ENCODE peak calls at places on chromosomes 2 and 18, in seven cellular contexts. G is foreskin keratinocyte, X is colonic mucosa, M is coronary artery, O is gastrocnemius medialis, D is substantia nigra, F is mesenchymal stem cell. J is an unnamed sample.

GRCh38 chr18:69691008-69691760 is 256.5 kb downstream of the CD226 start:
- DNase-seq in O (no peak), D (no peak), X (no peak), F (no peak), M (no peak), G (no peak), J (no peak)

GRCh38 chr2:115389024-115389423 is 946.6 kb downstream of the DPP10 start:
- DNase-seq in D (no peak), O (no peak), X (no peak), G (no peak), M (no peak), F (no peak), J (no peak)

GRCh38 chr18:55401638-55402191 is 186.3 kb downstream of the TCF4 start:
- DNase-seq in M (no peak), F (peak), D (no peak), O (no peak), G (no peak), X (no peak), J (no peak)

GRCh38 chr2:241821460-241822263 is 12.7 kb downstream of the NEU4 start:
- DNase-seq in M (peak), O (no peak), G (no peak), X (no peak), D (no peak), F (no peak), J (no peak)

GRCh38 chr18:50866765-50867164 is 12.2 kb upstream of the ME2 start:
- DNase-seq in M (no peak), O (no peak), X (peak), F (no peak), G (no peak), D (no peak), J (no peak)

GRCh38 chr18:63882333-63883141 is 5.0 kb upstream of the SERPINB2 start:
- DNase-seq in O (no peak), D (no peak), F (peak), X (no peak), G (peak), M (no peak), J (no peak)

GRCh38 chr2:23903034-23903433 is 23.9 kb downstream of the ATAD2B start:
- DNase-seq in F (no peak), D (no peak), G (no peak), M (no peak), O (no peak), X (no peak), J (no peak)

GRCh38 chr2:239494578-239494977 is 93.8 kb upstream of the HDAC4 start:
- DNase-seq in G (no peak), D (no peak), F (no peak), M (no peak), X (no peak), O (no peak), J (no peak)

GRCh38 chr2:120779781-120780283 is 44.2 kb downstream of the GLI2 start:
- DNase-seq in X (no peak), O (no peak), G (peak), M (no peak), F (peak), D (no peak), J (no peak)

GRCh38 chr2:202237787-202238233 is 587 bp downstream of the SUMO1 start:
- DNase-seq in M (no peak), X (peak), G (peak), F (peak), O (no peak), D (peak), J (peak)

GRCh38 chr18:73778052-73778395 is 369.6 kb downstream of the FBXO15 start:
- DNase-seq in O (no peak), M (no peak), F (no peak), G (no peak), X (no peak), D (no peak), J (no peak)

GRCh38 chr18:53785811-53786210 is 438.7 kb downstream of the MBD2 start:
- DNase-seq in D (no peak), G (no peak), O (no peak), M (no peak), X (no peak), F (no peak), J (no peak)

GRCh38 chr2:177830881-177831386 is 241.6 kb downstream of the PDE11A start:
- DNase-seq in X (no peak), D (no peak), O (no peak), F (no peak), M (no peak), G (no peak), J (no peak)

GRCh38 chr2:74831693-74832530 is 2.0 kb upstream of the HK2 start:
- DNase-seq in G (peak), O (no peak), M (no peak), D (no peak), F (peak), X (no peak), J (no peak)

GRCh38 chr2:74833418-74834233 is at the start of gene HK2:
- DNase-seq in O (peak), M (peak), F (peak), X (peak), G (peak), D (peak), J (peak)

GRCh38 chr2:74834806-74835755 is 1.2 kb downstream of the HK2 start:
- DNase-seq in F (peak), O (no peak), G (peak), X (peak), M (no peak), D (no peak), J (no peak)

GRCh38 chr2:74836675-74837401 is 2.9 kb downstream of the HK2 start:
- DNase-seq in G (no peak), D (no peak), O (no peak), F (no peak), X (no peak), M (no peak), J (no peak)

GRCh38 chr2:74835831-74836674 is 2.1 kb downstream of the HK2 start:
- DNase-seq in G (no peak), D (no peak), O (no peak), X (peak), F (peak), M (no peak), J (no peak)
- H3K27ac ChIP-seq in G (no peak), D (peak), O (peak), X (peak), F (no peak), M (peak), J (no peak)

GRCh38 chr2:127084611-127085031 is 22.3 kb downstream of the BIN1 start:
- DNase-seq in X (no peak), O (no peak), D (no peak), F (peak), M (no peak), G (no peak), J (no peak)
- H3K27ac ChIP-seq in X (peak), O (peak), D (peak), F (peak), M (peak), G (no peak), J (peak)

GRCh38 chr2:20113004-20113796 is 61.8 kb upstream of the LAPTM4A start:
- DNase-seq in X (no peak), F (no peak), O (no peak), D (no peak), G (no peak), M (no peak), J (no peak)
- H3K27ac ChIP-seq in X (no peak), F (no peak), O (no peak), D (no peak), G (no peak), M (no peak), J (no peak)

DNA sequence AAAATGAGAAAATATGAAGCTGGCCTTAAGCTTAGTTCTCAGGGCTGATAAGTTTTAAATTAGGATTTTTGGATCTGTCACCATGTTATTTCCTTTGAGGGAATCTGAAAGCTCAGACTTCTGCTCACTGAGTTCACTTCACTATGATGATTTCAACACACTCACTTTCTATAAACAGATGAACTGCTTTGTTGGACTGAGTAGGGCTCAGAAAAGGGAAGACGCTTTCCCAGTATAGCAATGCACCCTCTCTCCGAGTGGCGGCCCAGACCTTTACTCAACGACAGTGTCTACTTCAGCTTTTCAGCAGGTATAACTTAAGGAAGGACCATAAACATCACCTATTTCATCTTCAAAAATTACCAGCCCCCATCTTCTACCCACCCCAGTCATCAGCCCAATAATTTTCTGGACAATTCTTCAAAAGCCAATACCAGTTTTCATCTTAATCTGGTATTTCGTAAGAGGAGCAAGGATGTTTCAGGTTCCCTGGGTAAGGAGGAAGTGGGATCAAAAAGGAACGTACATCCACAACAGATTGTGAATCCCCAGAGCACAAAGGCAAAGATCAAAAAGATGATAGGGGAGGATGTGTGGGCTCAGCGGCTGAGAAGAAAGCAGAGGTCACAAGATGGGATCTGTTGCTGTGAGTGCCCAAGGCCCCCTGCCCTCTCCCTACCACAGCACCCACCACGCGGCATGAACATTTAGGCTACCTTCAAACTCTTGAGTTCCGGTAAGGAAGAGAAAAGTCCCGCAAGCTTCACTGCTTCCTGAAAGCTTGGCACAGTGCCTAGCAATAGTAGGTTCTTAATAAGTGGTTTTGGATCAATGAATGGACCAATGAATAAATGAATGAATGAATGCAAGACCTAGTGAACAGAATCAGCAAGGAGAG is 41.9 kb downstream of the LPIN2 start:
- DNase-seq in F (peak), M (no peak), O (no peak), X (no peak), D (no peak), G (no peak), J (no peak)
- H3K27ac ChIP-seq in F (no peak), M (peak), O (peak), X (peak), D (peak), G (no peak), J (peak)

GRCh38 chr2:101983486-101983885 is 8.3 kb upstream of the IL1R2 start:
- DNase-seq in D (no peak), F (no peak), O (no peak), M (no peak), X (no peak), G (peak), J (no peak)
- H3K27ac ChIP-seq in D (no peak), F (peak), O (no peak), M (no peak), X (no peak), G (peak), J (no peak)

GRCh38 chr2:55843096-55843991 is 80.2 kb downstream of the EFEMP1 start:
- DNase-seq in M (no peak), G (peak), X (peak), D (no peak), F (peak), O (no peak), J (no peak)
- H3K27ac ChIP-seq in M (no peak), G (peak), X (no peak), D (no peak), F (peak), O (no peak), J (no peak)

DNA sequence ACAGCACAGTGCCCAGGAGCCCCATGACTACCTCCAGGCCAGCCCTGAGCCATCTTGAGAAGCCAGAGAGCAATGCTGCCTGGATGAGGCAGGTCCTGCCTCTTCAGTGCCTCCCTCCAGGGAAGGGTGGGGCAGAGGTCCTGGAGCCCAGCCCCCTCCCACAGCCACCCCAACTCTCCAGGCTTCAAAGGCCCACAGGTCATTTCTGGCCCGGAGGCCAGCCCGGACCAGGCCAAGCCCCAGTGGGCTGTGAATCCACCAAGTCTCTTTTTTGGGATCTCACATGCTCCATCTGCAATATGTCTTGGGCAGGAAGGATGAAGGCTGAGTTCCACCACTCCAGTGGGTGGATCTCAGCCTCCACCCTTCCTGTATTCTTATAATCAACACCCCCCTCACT is 36.7 kb downstream of the SDC1 start:
- DNase-seq in F (no peak), O (no peak), G (no peak), D (no peak), M (no peak), X (no peak), J (no peak)
- H3K27ac ChIP-seq in F (no peak), O (no peak), G (no peak), D (no peak), M (no peak), X (no peak), J (no peak)

GRCh38 chr2:217362710-217363109 is 502.8 kb upstream of the TNP1 start:
- DNase-seq in G (no peak), M (no peak), D (no peak), O (no peak), X (no peak), F (no peak), J (no peak)
- H3K27ac ChIP-seq in G (no peak), M (peak), D (no peak), O (peak), X (no peak), F (no peak), J (no peak)

DNA sequence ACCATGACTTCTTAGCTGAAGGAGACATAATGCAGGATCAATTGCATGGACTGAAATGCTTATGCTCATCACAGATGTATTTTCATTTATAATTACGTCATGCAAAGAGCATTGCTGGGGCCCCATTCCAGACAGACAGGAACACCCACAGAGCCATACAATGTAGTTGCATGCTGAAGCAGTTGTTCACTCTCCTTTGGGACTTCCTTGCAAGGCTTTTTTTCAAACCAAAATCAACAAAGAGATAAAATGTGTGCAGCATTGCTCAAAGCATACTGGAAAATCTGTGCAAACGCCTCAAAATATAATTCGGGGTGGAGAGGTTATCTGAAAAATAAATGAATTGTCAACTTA is 463.2 kb downstream of the CDH2 start:
- DNase-seq in O (no peak), G (no peak), F (peak), X (no peak), M (no peak), D (no peak), J (no peak)
- H3K27ac ChIP-seq in O (no peak), G (no peak), F (peak), X (no peak), M (no peak), D (no peak), J (no peak)

J was measured in caudate nucleus.